ENCODE peak calls at places on chromosome 6, in six cellular contexts. F, O, Q, H, X and K are unnamed samples.

GRCh38 chr6:138182939-138183791 is 21.4 kb downstream of the ARFGEF3 start:
- DNase-seq in O (no peak), F (no peak), X (no peak), H (no peak), Q (peak; percentile 24), K (no peak)

GRCh38 chr6:20916081-20916480 is 381.8 kb downstream of the CDKAL1 start:
- DNase-seq in X (no peak), Q (no peak), O (no peak), H (no peak), F (no peak), K (no peak)

GRCh38 chr6:55445648-55446204 is 118.5 kb downstream of the GFRAL start:
- DNase-seq in Q (no peak), O (no peak), F (peak; percentile 11), X (peak; percentile 32), H (no peak), K (no peak)

GRCh38 chr6:32074996-32075532 is 34.1 kb downstream of the TNXB start:
- DNase-seq in H (no peak), X (no peak), Q (peak; percentile 6), O (no peak), F (no peak), K (no peak)

GRCh38 chr6:114342086-114342825 is 567 bp downstream of the HS3ST5 start:
- DNase-seq in Q (no peak), H (peak; percentile 34), F (no peak), O (peak; percentile 62), X (peak; percentile 40), K (no peak)

GRCh38 chr6:34928220-34928619 is 39.2 kb downstream of the ANKS1A start:
- DNase-seq in F (peak; percentile 9), Q (no peak), O (no peak), X (no peak), H (no peak), K (no peak)

GRCh38 chr6:113732384-113732966 is 124.7 kb upstream of the MARCKS start:
- DNase-seq in H (no peak), O (no peak), Q (peak; percentile 68), F (no peak), X (peak; percentile 60), K (peak; percentile 75)

GRCh38 chr6:168428052-168428829 is 12.7 kb upstream of the SMOC2 start:
- DNase-seq in O (no peak), H (no peak), X (no peak), F (no peak), Q (no peak), K (no peak)

GRCh38 chr6:158815915-158816314 is 3.3 kb downstream of the EZR start:
- DNase-seq in O (no peak), X (no peak), Q (no peak), F (no peak), H (no peak), K (no peak)

GRCh38 chr6:36384095-36384494 is 3.4 kb downstream of the ETV7 start:
- DNase-seq in F (no peak), O (no peak), H (no peak), X (no peak), Q (no peak), K (peak; percentile 14)

GRCh38 chr6:137351890-137352289 is 132.7 kb upstream of the IFNGR1 start:
- DNase-seq in F (no peak), Q (no peak), O (no peak), X (no peak), H (no peak), K (no peak)

GRCh38 chr6:32173051-32173727 is 2.7 kb downstream of the AGPAT1 start:
- DNase-seq in O (no peak), Q (no peak), F (no peak), H (no peak), X (no peak), K (no peak)

GRCh38 chr6:3421763-3422456 is 34.9 kb downstream of the SLC22A23 start:
- DNase-seq in Q (no peak), O (no peak), F (no peak), H (peak; percentile 23), X (no peak), K (no peak)

GRCh38 chr6:100203391-100203790 is 209.4 kb upstream of the MCHR2 start:
- DNase-seq in F (no peak), O (no peak), H (peak; percentile 16), Q (no peak), X (no peak), K (no peak)

GRCh38 chr6:169097336-169098052 is 156.2 kb downstream of the THBS2 start:
- DNase-seq in X (peak; percentile 9), Q (no peak), O (no peak), H (no peak), F (no peak), K (no peak)

GRCh38 chr6:161010418-161010817 is 18.8 kb downstream of the MAP3K4 start:
- DNase-seq in H (no peak), X (no peak), F (no peak), O (no peak), Q (no peak), K (no peak)

GRCh38 chr6:2448826-2449571 is 203.6 kb upstream of the GMDS start:
- DNase-seq in H (peak; percentile 28), Q (no peak), F (peak; percentile 46), O (no peak), X (peak; percentile 65), K (no peak)

GRCh38 chr6:89409461-89410035 is 2.5 kb downstream of the RRAGD start:
- DNase-seq in Q (no peak), H (no peak), F (no peak), X (no peak), O (no peak), K (no peak)

GRCh38 chr6:108168501-108168979 is 2.7 kb downstream of the NR2E1 start:
- DNase-seq in Q (peak; percentile 43), H (no peak), X (peak; percentile 58), O (peak; percentile 71), F (no peak), K (no peak)
- H3K4me3 ChIP-seq in Q (peak overlapping the region; percentile 28), H (no peak overlapping the region), X (peak overlapping the region; percentile 37), O (peak overlapping the region; percentile 26), F (peak overlapping the region; percentile 18), K (peak overlapping the region; percentile 32)

GRCh38 chr6:77879527-77879926 is 226.7 kb downstream of the MEI4 start:
- DNase-seq in F (no peak), H (no peak), X (no peak), Q (no peak), O (no peak), K (no peak)

GRCh38 chr6:77880501-77880900 is 227.7 kb downstream of the MEI4 start:
- DNase-seq in H (peak; percentile 1), Q (no peak), X (no peak), F (no peak), O (no peak), K (no peak)

DNA sequence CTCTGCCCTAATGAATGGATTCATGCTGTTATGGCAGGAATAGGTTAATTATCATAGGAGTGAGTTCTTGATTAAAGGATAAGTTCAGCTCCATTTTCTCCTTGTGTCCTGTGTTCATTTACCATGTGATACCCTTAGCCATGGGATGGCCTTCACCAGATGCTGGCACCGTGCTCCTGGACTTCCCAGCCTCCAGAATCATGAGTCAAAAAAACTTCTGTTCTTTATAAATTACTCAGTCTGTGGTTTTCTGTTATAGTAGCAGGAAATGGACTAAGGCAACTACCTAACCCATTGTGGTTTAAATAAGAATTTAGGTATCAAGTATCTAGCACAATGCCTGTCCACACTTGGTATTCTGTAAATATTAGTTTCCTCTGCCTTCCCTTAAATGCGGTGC is 223.5 kb downstream of the MEI4 start:
- DNase-seq in O (no peak), Q (no peak), F (no peak), H (no peak), X (no peak), K (no peak)
- H3K27me3 ChIP-seq in O (no peaks in the 10 kb centered on the region), Q (no peaks in the 10 kb centered on the region), F (no peaks in the 10 kb centered on the region), H (no peaks in the 10 kb centered on the region), X (no peaks in the 10 kb centered on the region), K (no peaks in the 10 kb centered on the region)

DNA sequence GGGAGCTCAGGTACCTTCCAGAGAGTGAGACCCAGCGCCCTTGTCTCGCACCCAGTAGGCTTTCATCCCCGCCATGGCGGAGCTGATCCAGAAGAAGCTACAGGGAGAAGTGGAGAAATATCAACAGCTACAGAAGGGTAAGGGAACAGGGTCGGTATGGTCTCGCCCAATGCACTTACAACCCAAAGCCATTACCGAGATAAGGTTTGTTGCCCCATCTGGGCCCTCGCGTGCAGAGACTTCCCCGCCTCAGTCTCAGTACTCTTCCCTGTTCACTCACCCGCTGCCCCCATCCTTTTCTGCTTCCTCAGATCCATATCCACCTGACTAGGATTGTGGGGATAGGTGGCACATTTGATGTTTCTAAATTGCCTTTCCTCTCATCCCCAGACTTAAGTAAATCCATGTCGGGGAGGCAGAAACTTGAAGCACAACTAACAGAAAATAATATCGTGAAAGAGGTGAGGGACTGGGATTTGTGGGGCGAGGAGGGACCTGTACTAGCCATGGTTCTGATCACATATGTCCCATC is 449 bp downstream of the PFDN6 start:
- DNase-seq in H (no peak), O (no peak), X (no peak), Q (no peak), F (no peak), K (no peak)
- H3K4me3 ChIP-seq in H (peak overlapping the region; percentile 93), O (peak overlapping the region; percentile 89), X (peak overlapping the region; percentile 83), Q (peak overlapping the region; percentile 71), F (peak overlapping the region; percentile 93), K (peak overlapping the region; percentile 71)

GRCh38 chr6:108174371-108175175 is 8.8 kb downstream of the NR2E1 start:
- DNase-seq in H (no peak), Q (no peak), F (no peak), X (peak; percentile 69), O (no peak), K (no peak)
- H3K27me3 ChIP-seq in H (no peaks in the 10 kb centered on the region), Q (peaks cover 35% of the 10 kb centered on the region), F (peaks cover 93% of the 10 kb centered on the region), X (peaks cover 100% of the 10 kb centered on the region), O (peaks cover 95% of the 10 kb centered on the region), K (peaks cover 44% of the 10 kb centered on the region)

GRCh38 chr6:42779521-42779920 is 2.3 kb upstream of the BICRAL start:
- DNase-seq in O (no peak), X (no peak), Q (no peak), F (no peak), H (no peak), K (no peak)

GRCh38 chr6:42781546-42781810 is 374 bp upstream of the BICRAL start:
- DNase-seq in O (no peak), F (no peak), H (no peak), X (no peak), Q (no peak), K (no peak)

GRCh38 chr6:42778072-42778471 is 3.8 kb upstream of the BICRAL start:
- DNase-seq in H (no peak), Q (no peak), F (no peak), O (no peak), X (no peak), K (no peak)

GRCh38 chr6:42774201-42774600 is 7.7 kb upstream of the BICRAL start:
- DNase-seq in H (no peak), F (no peak), O (no peak), X (no peak), Q (no peak), K (no peak)

GRCh38 chr6:42777126-42777822 is 4.6 kb upstream of the BICRAL start:
- DNase-seq in F (no peak), Q (no peak), X (no peak), H (no peak), O (no peak), K (no peak)
- H3K4me3 ChIP-seq in F (no peak overlapping the region), Q (no peak overlapping the region), X (no peak overlapping the region), H (no peak overlapping the region), O (no peak overlapping the region), K (no peak overlapping the region)